ENCODE peak calls at places on chromosomes 7 and 10, in six cellular contexts. C, A, T, N, P and X are unnamed samples.

GRCh38 chr7:24548390-24548789 is 24.9 kb upstream of the PALS2 start:
- DNase-seq in P (no peak), A (no peak), N (no peak), C (no peak), T (no peak), X (no peak)

GRCh38 chr7:137980308-137980707 is 21.6 kb downstream of the CREB3L2 start:
- DNase-seq in N (no peak), P (no peak), A (no peak), C (no peak), T (no peak), X (no peak)

GRCh38 chr10:87816163-87816841 is 1.7 kb downstream of the ATAD1 start:
- DNase-seq in P (no peak), T (no peak), A (no peak), C (no peak), N (no peak), X (no peak)

GRCh38 chr7:116780966-116781365 is 81.4 kb upstream of the CAPZA2 start:
- DNase-seq in C (no peak), N (no peak), A (peak; percentile 35), P (peak; percentile 75), T (no peak), X (peak; percentile 66)

GRCh38 chr7:135825406-135825805 is 76.8 kb upstream of the FAM180A start:
- DNase-seq in C (no peak), T (no peak), A (peak; percentile 28), N (no peak), P (no peak), X (no peak)

GRCh38 chr10:32068569-32068968 is 12.3 kb upstream of the KIF5B start:
- DNase-seq in A (no peak), P (no peak), C (no peak), T (no peak), N (no peak), X (no peak)

GRCh38 chr10:20641605-20642004 is 255.5 kb downstream of the NEBL start:
- DNase-seq in N (no peak), P (no peak), T (no peak), A (no peak), C (no peak), X (no peak)

GRCh38 chr10:4541292-4541691 is 284.7 kb upstream of the AKR1E2 start:
- DNase-seq in A (no peak), C (peak; percentile 94), P (peak; percentile 21), T (no peak), N (no peak), X (no peak)

GRCh38 chr10:125621052-125621451 is 61.9 kb downstream of the TEX36 start:
- DNase-seq in C (no peak), N (no peak), A (no peak), T (no peak), P (no peak), X (no peak)

GRCh38 chr7:33805630-33806233 is 99.6 kb upstream of the BMPER start:
- DNase-seq in P (no peak), C (peak; percentile 77), N (no peak), A (no peak), T (no peak), X (no peak)

GRCh38 chr10:127450644-127451043 is 98.5 kb upstream of the NPS start:
- DNase-seq in C (no peak), P (no peak), A (no peak), N (no peak), T (no peak), X (no peak)

GRCh38 chr7:157018328-157018996 is 8.0 kb upstream of the MNX1 start:
- DNase-seq in C (no peak), P (no peak), A (no peak), T (no peak), N (no peak), X (peak; percentile 39)

GRCh38 chr10:100551733-100552132 is 16.0 kb downstream of the HIF1AN start:
- DNase-seq in A (no peak), T (no peak), N (no peak), P (no peak), C (no peak), X (no peak)

GRCh38 chr7:95660023-95660434 is 63.7 kb upstream of the PDK4 start:
- DNase-seq in T (no peak), A (no peak), P (no peak), N (no peak), C (no peak), X (no peak)

GRCh38 chr7:130276796-130277762 is 10.4 kb downstream of the CPA2 start:
- DNase-seq in P (no peak), A (no peak), C (no peak), T (no peak), N (no peak), X (no peak)

GRCh38 chr7:123771846-123772245 is 23.0 kb upstream of the WASL start:
- DNase-seq in C (no peak), T (no peak), N (no peak), A (no peak), P (no peak), X (no peak)

GRCh38 chr7:78828317-78828716 is 625.1 kb downstream of the MAGI2 start:
- DNase-seq in P (no peak), A (no peak), T (no peak), C (no peak), N (no peak), X (no peak)

GRCh38 chr7:135420786-135421185 is 89.1 kb downstream of the CNOT4 start:
- DNase-seq in A (no peak), C (no peak), P (no peak), T (no peak), N (no peak), X (no peak)

GRCh38 chr7:128022631-128023532 is 8.4 kb downstream of the LRRC4 start:
- DNase-seq in P (peak; percentile 38), T (no peak), N (no peak), A (no peak), C (no peak), X (no peak)

GRCh38 chr10:79207096-79207357 is 138.3 kb downstream of the ZMIZ1 start:
- DNase-seq in T (no peak), P (no peak), A (no peak), N (no peak), C (no peak), X (no peak)

GRCh38 chr7:104862719-104863118 is 151.3 kb upstream of the KMT2E start:
- DNase-seq in P (no peak), T (no peak), N (no peak), A (peak; percentile 74), C (no peak), X (no peak)

GRCh38 chr7:98323597-98324322 is 42.3 kb downstream of the BRI3 start:
- DNase-seq in A (peak; percentile 80), T (no peak), C (no peak), P (no peak), N (no peak), X (no peak)

GRCh38 chr7:73715648-73716317 is 3.7 kb downstream of the STX1A start:
- DNase-seq in T (no peak), A (no peak), N (peak; percentile 67), C (peak; percentile 95), P (no peak), X (no peak)

GRCh38 chr10:72918352-72918751 is 24.8 kb downstream of the OIT3 start:
- DNase-seq in T (no peak), P (no peak), A (peak; percentile 10), C (no peak), N (no peak), X (no peak)

GRCh38 chr7:108235451-108236061 is 105.4 kb upstream of the LAMB4 start:
- DNase-seq in N (no peak), A (no peak), P (no peak), T (no peak), C (no peak), X (no peak)

GRCh38 chr7:45050198-45050597 is 38.6 kb downstream of the NACAD start:
- DNase-seq in A (no peak), T (no peak), N (no peak), C (no peak), P (no peak), X (no peak)

GRCh38 chr7:21902240-21902639 is 43.5 kb downstream of the CDCA7L start:
- DNase-seq in A (no peak), N (no peak), P (no peak), C (peak; percentile 37), T (no peak), X (no peak)

GRCh38 chr7:24828871-24829661 is 71.8 kb upstream of the GSDME start:
- DNase-seq in A (no peak), N (no peak), T (no peak), C (peak; percentile 46), P (no peak), X (no peak)

DNA sequence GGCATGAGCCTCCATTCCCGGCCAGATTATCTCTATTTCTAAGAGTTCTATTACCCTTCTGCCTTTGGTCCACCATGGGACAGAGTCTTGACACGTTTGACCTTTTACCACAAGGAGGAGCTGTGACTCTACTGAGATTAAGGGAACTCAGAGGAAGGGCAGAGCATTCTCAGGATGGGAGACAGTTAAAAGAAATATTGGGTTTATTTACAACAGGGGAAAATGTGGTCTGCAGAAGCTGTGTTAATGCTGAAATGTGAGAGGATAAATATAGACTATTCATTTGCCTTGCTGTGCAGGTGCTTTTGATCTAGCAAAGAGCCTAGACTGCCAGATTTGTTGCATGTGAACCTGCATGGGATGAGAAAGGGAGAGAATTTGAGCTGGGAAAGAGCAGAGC is 45.8 kb upstream of the PRSS58 start:
- DNase-seq in T (no peak), C (no peak), A (peak; percentile 83), P (no peak), N (no peak), X (no peak)
- TF ChIP-seq CTCF in T (peak; percentile 26), C (no peak), A (peak; percentile 85), P (no peak), N (peak; percentile 32), X (no peak)

DNA sequence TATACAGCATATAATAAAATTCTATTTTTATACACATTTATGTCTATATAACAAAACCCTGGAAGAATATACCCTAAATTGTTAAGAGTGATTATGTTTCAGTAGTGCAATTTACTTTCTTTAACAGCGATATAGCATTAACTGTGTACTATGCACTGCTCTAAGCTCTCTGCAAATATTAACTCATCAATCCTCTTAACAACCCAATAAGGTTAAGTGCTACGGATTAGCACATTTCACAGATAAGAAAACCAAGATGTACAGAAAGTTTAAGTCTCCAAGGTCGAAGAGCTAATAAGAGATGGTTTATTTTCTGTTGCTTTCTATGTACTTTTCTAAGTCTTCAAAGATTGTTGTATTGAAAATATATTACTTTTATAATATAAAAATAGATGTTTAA is 95.8 kb downstream of the SEMA3C start:
- DNase-seq in P (no peak), T (no peak), A (no peak), N (no peak), C (no peak), X (no peak)
- TF ChIP-seq POLR2AphosphoS5 in P (no peak), T (no peak), A (no peak), N (no peak), C (no peak), X (no peak)

GRCh38 chr7:15780271-15780670 is 93.8 kb upstream of the MEOX2 start:
- DNase-seq in P (no peak), A (peak; percentile 16), C (peak; percentile 86), N (no peak), T (no peak), X (no peak)

GRCh38 chr7:15781944-15782343 is 95.5 kb upstream of the MEOX2 start:
- DNase-seq in N (no peak), C (no peak), T (no peak), A (peak; percentile 66), P (no peak), X (no peak)

GRCh38 chr7:15783971-15784693 is 97.6 kb upstream of the MEOX2 start:
- DNase-seq in C (no peak), N (no peak), T (no peak), P (no peak), A (peak; percentile 16), X (no peak)

GRCh38 chr7:15778191-15778590 is 91.7 kb upstream of the MEOX2 start:
- DNase-seq in C (peak; percentile 15), P (no peak), N (no peak), T (no peak), A (peak; percentile 15), X (no peak)
- H3K4me3 ChIP-seq in C (no peak overlapping the region), P (no peak overlapping the region), N (no peak overlapping the region), T (no peak overlapping the region), A (no peak overlapping the region), X (no peak overlapping the region)

GRCh38 chr7:30445770-30446169 is 32.8 kb downstream of the NOD1 start:
- DNase-seq in T (peak; percentile 95), A (peak; percentile 74), P (no peak), C (no peak), N (peak; percentile 92), X (peak; percentile 88)
- TF ChIP-seq CTCF in T (peak; percentile 72), A (peak; percentile 35), P (no peak), C (no peak), N (peak; percentile 74), X (peak; percentile 15)